ENCODE peak calls at places on chromosomes 3 and 15, in seven cellular contexts. T, O, Y, K, J, H and P are unnamed samples.

GRCh38 chr3:45140392-45140791 is 5.8 kb downstream of the CDCP1 start:
- DNase-seq in T (no peak), O (no peak), H (no peak), K (no peak), J (no peak), Y (no peak), P (no peak)

GRCh38 chr15:80934761-80935221 is 54.8 kb downstream of the MESD start:
- DNase-seq in T (no peak), J (no peak), H (no peak), Y (no peak), O (no peak), K (no peak), P (no peak)

GRCh38 chr15:70048196-70048565 is 49.5 kb downstream of the TLE3 start:
- DNase-seq in Y (no peak), O (no peak), T (no peak), K (no peak), H (peak), J (no peak), P (no peak)

GRCh38 chr3:139117136-139117675 is 72.5 kb upstream of the PRR23C start:
- DNase-seq in J (no peak), Y (no peak), K (no peak), O (no peak), H (no peak), T (no peak), P (peak)

GRCh38 chr15:96332854-96333193 is 2.3 kb downstream of the NR2F2 start:
- DNase-seq in O (no peak), T (no peak), H (no peak), K (no peak), Y (no peak), J (no peak), P (no peak)

GRCh38 chr3:11185144-11185543 is 30.9 kb downstream of the HRH1 start:
- DNase-seq in J (no peak), K (no peak), T (no peak), O (no peak), Y (no peak), H (no peak), P (no peak)

GRCh38 chr15:58299311-58299850 is 132.4 kb upstream of the LIPC start:
- DNase-seq in H (no peak), K (no peak), J (no peak), Y (peak), O (no peak), T (no peak), P (no peak)

GRCh38 chr3:5010140-5010539 is 30.9 kb downstream of the BHLHE40 start:
- DNase-seq in J (no peak), K (no peak), H (no peak), Y (no peak), T (no peak), O (no peak), P (no peak)

GRCh38 chr3:78562318-78562717 is 1205.5 kb downstream of the ROBO1 start:
- DNase-seq in K (no peak), O (no peak), H (no peak), J (no peak), T (no peak), Y (no peak), P (no peak)

DNA sequence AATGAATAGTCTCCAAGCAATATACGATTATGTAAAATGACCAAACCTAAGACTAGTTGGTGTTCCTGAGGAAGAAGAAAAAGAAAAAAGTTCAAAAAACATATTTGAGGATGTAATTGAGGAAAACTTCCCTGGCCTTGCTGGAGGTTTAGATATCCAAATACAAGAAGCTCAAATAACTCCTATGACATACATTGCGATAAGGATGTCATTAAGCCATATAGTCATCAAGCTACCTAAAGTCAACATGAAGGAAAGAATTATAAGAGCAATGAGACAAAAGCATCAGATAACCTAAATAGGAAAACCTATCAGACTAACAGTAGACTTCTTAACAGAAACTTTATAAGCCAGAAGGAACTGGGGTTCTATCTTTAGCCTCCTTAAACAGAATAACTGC is 231.1 kb downstream of the TUSC7 start:
- DNase-seq in Y (no peak), O (no peak), H (no peak), K (no peak), J (no peak), T (no peak), P (no peak)
- TF ChIP-seq CTCF in Y (no peak), O (no peak), H (no peak), K (no peak), J (no peak), T (no peak), P (no peak)

DNA sequence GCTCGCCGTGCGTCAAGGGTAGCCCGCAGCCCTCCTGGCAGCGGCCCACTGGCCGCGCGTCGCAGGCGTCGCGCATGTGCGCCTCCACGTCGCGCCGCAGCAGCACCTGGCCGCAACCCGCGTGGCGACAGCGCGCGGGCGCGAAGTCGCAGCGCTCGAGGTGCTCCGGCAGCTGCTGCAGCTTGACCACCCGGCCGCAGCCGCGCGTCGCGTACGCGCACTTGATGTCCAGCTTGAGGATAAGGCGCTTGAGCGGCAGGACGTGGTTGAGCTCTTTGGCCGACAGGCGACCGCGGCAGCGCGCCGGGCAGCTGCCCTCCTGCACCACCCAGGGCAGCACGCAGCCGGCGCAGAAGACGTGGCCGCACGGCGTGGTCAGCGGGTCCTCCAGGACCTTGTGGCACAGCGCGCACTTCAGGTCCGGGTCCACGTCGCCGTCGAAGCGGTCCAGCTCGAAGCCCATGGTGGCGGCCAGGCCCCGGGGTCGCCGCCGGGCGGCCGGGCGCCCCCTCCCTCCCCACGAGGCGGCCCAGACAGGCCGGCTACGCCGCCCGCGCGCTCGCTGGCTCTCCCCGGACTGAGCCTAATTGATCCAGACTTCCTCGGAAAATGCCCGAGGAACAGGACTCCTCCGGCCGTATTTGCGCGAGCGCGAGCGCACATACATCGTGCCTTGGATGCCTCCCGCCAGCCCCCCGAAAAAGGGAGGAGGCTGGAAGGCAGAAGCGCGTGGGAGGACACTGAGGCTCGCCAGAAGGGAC is at the start of gene PDZRN3:
- DNase-seq in K (peak), T (peak), J (no peak), H (no peak), Y (no peak), O (no peak), P (peak)
- TF ChIP-seq EP300 in K (no peak), T (no peak), J (no peak), H (no peak), Y (no peak), O (no peak), P (no peak)

DNA sequence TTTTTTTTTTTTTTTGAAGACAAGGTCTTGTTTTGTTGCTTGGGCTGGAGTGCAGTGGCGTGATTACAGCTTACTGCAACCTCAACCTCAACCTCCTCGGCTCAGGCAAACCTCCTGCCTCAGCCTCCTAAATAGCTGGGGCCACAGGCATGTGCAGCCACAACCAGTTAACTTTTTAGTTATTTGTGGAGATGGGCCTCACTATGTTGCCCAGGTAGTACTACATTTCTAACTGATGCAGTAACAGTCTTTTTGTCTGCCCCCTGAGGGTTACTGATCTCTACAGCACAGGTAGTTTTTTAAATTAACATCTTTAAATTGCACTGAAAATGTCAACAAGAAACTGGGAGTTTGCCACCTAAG is 3.4 kb upstream of the LMLN start:
- DNase-seq in Y (no peak), T (no peak), O (no peak), K (no peak), H (no peak), J (no peak), P (no peak)
- TF ChIP-seq POLR2AphosphoS5 in Y (no peak), T (no peak), O (peak), K (no peak), H (no peak), J (no peak), P (no peak)

DNA sequence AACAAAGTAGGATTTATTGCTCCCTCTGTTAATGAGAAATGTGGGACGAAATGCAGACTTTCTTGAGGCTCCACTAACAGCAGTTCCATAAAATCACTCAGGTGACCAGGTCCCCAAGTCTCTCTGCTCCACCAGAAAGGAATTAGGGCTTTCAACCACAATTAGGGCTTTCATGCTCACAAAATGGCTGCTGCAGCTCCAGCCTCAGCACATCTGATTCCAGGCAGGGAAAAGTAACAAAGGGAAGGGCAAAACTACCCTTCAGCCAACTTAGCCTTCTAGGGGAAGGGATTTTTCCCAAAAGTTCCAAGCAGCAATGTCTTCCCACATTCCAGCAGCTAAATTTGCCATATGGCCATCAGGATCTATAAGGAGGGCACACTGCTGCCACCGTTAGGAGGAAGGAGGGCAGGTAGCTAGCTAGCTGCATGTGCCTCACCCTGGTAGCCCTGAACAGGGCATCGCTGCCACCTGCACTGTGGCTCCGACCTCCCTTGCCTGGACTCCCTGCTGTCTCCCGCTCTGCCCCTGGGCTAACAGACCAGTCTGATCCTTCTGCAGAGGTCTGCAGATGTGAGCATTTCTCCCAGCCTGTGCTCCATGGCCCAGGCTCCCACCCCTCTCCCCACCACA is 12.8 kb downstream of the CFAP100 start:
- DNase-seq in J (no peak), K (peak), Y (no peak), O (no peak), H (no peak), T (no peak), P (no peak)
- TF ChIP-seq CTCF in J (no peak), K (no peak), Y (no peak), O (no peak), H (no peak), T (no peak), P (no peak)

GRCh38 chr3:71887256-71887655 is 102.3 kb upstream of the PROK2 start:
- DNase-seq in K (no peak), J (no peak), Y (no peak), O (no peak), T (no peak), H (no peak), P (no peak)

GRCh38 chr3:71890356-71890931 is 105.5 kb upstream of the PROK2 start:
- DNase-seq in J (no peak), O (no peak), Y (no peak), T (no peak), H (no peak), K (no peak), P (no peak)

GRCh38 chr3:71881041-71881440 is 96.1 kb upstream of the PROK2 start:
- DNase-seq in Y (no peak), H (no peak), K (no peak), O (no peak), T (no peak), J (no peak), P (no peak)

GRCh38 chr3:71881732-71882131 is 96.8 kb upstream of the PROK2 start:
- DNase-seq in K (no peak), J (no peak), H (no peak), T (no peak), Y (no peak), O (no peak), P (no peak)

DNA sequence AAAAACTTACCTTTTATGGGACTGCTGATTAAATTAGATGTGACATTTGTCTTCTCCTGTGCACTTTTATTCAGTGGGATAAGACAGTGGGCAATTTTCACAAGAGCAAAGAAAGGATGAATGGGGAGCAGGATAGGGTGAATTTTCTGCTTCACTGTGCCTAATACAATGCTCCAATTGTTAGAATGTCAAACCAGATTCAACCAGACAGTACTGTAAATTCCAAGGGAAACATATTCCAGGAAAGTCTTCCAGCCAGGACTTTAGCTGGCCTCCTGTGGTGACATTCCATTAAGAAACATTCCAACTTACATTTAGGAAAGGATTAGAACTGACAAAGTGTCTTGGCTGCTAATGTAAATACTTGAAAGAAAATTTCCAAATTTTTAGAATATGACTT is 100.1 kb upstream of the PROK2 start:
- DNase-seq in T (no peak), H (no peak), K (no peak), O (no peak), Y (no peak), J (no peak), P (no peak)
- TF ChIP-seq EP300 in T (no peak), H (no peak), K (no peak), O (no peak), Y (no peak), J (no peak), P (no peak)

DNA sequence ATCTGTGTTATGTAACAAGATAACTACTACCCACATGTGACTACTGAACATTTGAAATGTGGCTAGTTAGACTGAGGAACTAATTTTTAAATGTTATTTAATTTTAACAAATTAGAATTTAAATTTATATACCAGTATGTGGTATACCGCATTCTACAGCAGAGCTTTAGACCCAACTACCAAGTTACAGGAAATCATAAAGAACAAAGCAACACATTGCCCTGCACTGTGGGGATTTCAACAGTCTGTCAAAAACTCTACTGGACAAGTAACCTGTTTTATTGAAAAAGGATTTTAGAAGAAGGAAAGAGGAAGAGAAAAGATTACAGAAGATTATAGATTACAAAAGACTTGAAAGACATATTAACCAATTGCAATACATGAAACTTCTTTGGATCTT is 64.9 kb downstream of the DPH6 start:
- DNase-seq in J (no peak), K (no peak), O (no peak), H (no peak), Y (no peak), T (no peak), P (no peak)
- TF ChIP-seq POLR2AphosphoS5 in J (no peak), K (no peak), O (no peak), H (no peak), Y (no peak), T (no peak), P (no peak)

GRCh38 chr3:26369133-26369532 is 253.4 kb upstream of the LRRC3B start:
- DNase-seq in H (no peak), O (no peak), T (no peak), J (no peak), K (no peak), Y (no peak), P (no peak)
- TF ChIP-seq CTCF in H (no peak), O (no peak), T (no peak), J (no peak), K (no peak), Y (no peak), P (no peak)